ENCODE peak calls at places on chromosome 5, in five cellular contexts. K, V, F, T and H are unnamed samples.

GRCh38 chr5:168529361-168530234 is 493 bp downstream of the FBLL1 start:
- DNase-seq in V (no peak), K (no peak), T (peak; percentile 32), F (no peak), H (no peak)

GRCh38 chr5:55929020-55929799 is 65.6 kb downstream of the IL6ST start:
- DNase-seq in F (no peak), V (no peak), K (no peak), T (no peak), H (no peak)

GRCh38 chr5:54259090-54259489 is 51.3 kb downstream of the ARL15 start:
- DNase-seq in K (peak; percentile 46), V (peak; percentile 63), F (peak; percentile 42), T (peak; percentile 23), H (no peak)

GRCh38 chr5:151924564-151925395 is at the start of gene GLRA1:
- DNase-seq in T (peak; percentile 70), F (peak; percentile 32), V (peak; percentile 10), K (peak; percentile 55), H (peak; percentile 53)

GRCh38 chr5:35213608-35214007 is 16.7 kb downstream of the PRLR start:
- DNase-seq in T (peak; percentile 29), V (no peak), K (peak; percentile 85), F (peak; percentile 40), H (no peak)

GRCh38 chr5:147782053-147783028 is at the start of gene JAKMIP2:
- DNase-seq in K (peak; percentile 10), F (peak; percentile 60), T (peak; percentile 5), V (no peak), H (peak; percentile 94)

GRCh38 chr5:31993182-31993961 is 180.7 kb downstream of the GOLPH3 start:
- DNase-seq in V (no peak), T (peak; percentile 71), F (peak; percentile 13), K (no peak), H (no peak)

GRCh38 chr5:160450164-160450932 is 28.7 kb downstream of the PTTG1 start:
- DNase-seq in F (no peak), V (no peak), T (no peak), K (no peak), H (no peak)

GRCh38 chr5:68421667-68422220 is 206.2 kb downstream of the PIK3R1 start:
- DNase-seq in T (no peak), F (no peak), V (no peak), K (no peak), H (no peak)

GRCh38 chr5:16756692-16757091 is 139.9 kb upstream of the RETREG1 start:
- DNase-seq in K (no peak), F (no peak), T (no peak), V (no peak), H (no peak)

GRCh38 chr5:157113007-157113406 is 4.2 kb upstream of the HAVCR2 start:
- DNase-seq in T (peak; percentile 29), V (no peak), K (no peak), F (peak; percentile 57), H (no peak)

GRCh38 chr5:140595538-140595937 is 30.9 kb downstream of the SLC35A4 start:
- DNase-seq in K (peak; percentile 26), T (no peak), V (peak; percentile 35), F (no peak), H (no peak)

GRCh38 chr5:116754556-116754955 is 179.9 kb upstream of the SEMA6A start:
- DNase-seq in K (no peak), F (no peak), T (no peak), V (peak; percentile 51), H (no peak)

GRCh38 chr5:68479524-68479923 is 264.0 kb downstream of the PIK3R1 start:
- DNase-seq in V (no peak), F (no peak), K (no peak), T (no peak), H (peak; percentile 68)

GRCh38 chr5:45507174-45507573 is 189.0 kb downstream of the HCN1 start:
- DNase-seq in F (no peak), K (no peak), V (no peak), T (no peak), H (no peak)

GRCh38 chr5:167793700-167794099 is 497.7 kb upstream of the WWC1 start:
- DNase-seq in T (no peak), V (no peak), F (no peak), K (no peak), H (no peak)

GRCh38 chr5:127419007-127419406 is 98.4 kb upstream of the PRRC1 start:
- DNase-seq in K (no peak), F (no peak), T (no peak), V (no peak), H (no peak)

GRCh38 chr5:19240150-19240549 is 747.9 kb downstream of the CDH18 start:
- DNase-seq in V (peak; percentile 77), K (peak; percentile 89), F (peak; percentile 1), T (peak; percentile 4), H (no peak)

GRCh38 chr5:142324377-142324870 is 397 bp downstream of the SPRY4 start:
- DNase-seq in K (no peak), V (no peak), F (peak; percentile 36), T (peak; percentile 86), H (no peak)

GRCh38 chr5:87389635-87390034 is 23.1 kb downstream of the CCNH start:
- DNase-seq in V (no peak), T (no peak), F (no peak), K (no peak), H (no peak)

GRCh38 chr5:124790261-124790894 is 43.9 kb upstream of the ZNF608 start:
- DNase-seq in K (peak; percentile 29), F (peak; percentile 61), V (peak; percentile 72), T (peak; percentile 62), H (no peak)

GRCh38 chr5:6674421-6674820 is 38.8 kb upstream of the TENT4A start:
- DNase-seq in V (no peak), T (no peak), K (no peak), F (no peak), H (no peak)

DNA sequence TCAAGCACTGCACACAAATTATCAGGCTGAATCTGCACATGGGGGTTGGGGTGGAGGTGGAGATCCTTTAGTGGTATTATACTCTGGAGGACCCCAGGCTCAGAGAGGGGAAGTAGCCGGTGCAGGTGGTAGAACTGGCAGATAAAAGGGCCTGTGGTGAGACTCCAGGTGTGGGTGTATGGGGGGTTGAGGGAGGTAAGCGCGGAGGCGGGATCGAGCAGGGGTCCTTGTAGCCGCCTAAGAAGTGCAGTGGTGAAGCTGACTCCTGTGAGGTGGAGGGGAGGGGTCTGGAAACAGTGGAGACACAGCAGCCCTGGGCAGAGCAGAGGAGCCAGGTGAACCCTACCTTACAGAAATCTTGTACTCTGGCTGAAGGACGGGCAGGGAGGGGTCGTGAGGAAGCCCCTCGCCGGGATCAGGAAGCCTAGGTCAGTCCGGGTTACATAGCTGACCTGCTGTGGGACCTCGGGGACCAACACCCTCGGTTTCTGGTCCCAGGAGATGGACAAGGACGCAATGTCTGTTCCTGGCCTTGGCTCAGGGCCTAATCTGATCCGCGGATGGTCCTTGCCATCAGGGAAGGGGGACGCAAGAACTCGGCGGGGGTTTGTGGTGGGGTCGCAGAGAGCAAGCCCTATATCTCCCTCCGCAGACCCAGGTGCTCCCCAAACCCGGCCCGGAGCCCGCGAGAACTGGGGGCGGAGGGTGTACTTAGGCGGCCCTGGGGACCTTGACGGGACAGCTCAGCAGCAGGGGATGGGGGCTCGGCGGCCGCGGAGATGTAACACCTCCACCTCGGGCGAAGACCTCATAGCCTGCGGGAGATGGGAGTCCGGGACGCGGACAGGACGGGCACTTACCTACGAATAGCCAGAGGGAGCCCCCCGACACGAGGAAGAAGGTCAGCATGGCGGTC is 555 bp downstream of the ACSL6 start:
- DNase-seq in F (no peak), V (no peak), K (no peak), T (no peak), H (no peak)
- H3K4me3 ChIP-seq in F (peak overlapping the region; percentile 20), V (peak overlapping the region; percentile 40), K (peak overlapping the region; percentile 65), T (peak overlapping the region; percentile 70), H (peak overlapping the region; percentile 69)

DNA sequence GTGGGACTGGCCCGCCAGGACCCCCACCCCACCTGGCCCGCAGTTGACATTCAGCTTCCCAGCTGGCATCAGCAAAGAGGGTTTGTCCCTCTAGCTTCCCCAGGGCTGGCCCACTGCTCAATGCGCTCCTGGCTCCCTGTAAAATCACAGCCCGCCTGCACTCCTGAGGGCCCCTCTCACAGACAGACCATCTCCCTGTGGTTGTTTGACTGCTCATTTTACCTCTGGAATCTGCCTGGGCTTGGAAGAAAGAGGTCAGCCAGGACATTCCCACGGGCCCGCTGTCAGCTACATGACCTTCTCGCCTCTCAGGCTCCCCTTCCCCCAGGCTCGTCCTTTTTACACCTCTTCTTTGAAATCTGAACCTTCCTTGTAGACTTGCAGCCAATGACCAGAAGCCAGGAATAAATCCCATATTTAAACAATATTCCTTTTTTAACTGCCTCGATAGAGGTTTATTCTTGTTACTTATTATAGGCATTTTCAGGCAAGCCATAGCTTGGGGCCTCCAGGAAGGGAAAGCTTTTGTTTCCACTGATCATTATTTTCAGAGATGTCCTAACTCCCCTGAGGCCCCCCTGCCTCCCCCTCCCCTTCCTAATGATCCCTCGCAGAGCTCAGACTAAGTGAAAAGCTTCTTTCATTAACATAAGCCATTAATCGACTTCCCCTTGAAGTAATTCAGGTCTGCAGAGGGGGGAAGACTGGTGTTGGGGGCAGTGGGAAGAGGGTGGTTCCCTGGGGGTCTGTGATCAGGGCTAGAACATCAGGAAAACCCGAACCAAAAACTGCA is 76.3 kb upstream of the IQGAP2 start:
- DNase-seq in F (no peak), K (no peak), V (no peak), T (no peak), H (no peak)
- H3K4me3 ChIP-seq in F (no peak overlapping the region), K (no peak overlapping the region), V (no peak overlapping the region), T (no peak overlapping the region), H (no peak overlapping the region)

DNA sequence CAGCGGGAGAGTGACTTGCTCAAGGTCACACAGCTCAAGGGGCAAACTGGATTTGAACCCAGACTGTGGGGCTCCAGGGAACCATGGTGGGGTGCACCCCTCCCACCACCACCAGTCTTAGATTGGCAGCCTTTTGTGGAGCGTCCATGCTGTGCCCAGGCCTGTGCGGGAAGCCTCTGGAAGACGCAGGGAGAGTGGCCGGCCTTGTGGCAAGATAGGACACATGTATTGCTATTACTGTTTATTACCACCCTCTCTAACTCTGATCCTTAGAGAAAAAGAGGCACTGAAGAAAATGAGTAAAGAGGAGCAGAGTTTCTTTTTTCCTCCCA is 25.4 kb upstream of the SH3PXD2B start:
- DNase-seq in T (no peak), F (no peak), V (no peak), K (no peak), H (no peak)
- H3K4me3 ChIP-seq in T (no peak overlapping the region), F (no peak overlapping the region), V (no peak overlapping the region), K (no peak overlapping the region), H (no peak overlapping the region)

GRCh38 chr5:80408976-80409926 is 1.4 kb downstream of the ZFYVE16 start:
- DNase-seq in V (no peak), T (peak; percentile 28), F (peak; percentile 21), K (no peak), H (no peak)
- H3K4me3 ChIP-seq in V (peak overlapping the region; percentile 94), T (peak overlapping the region; percentile 84), F (peak overlapping the region; percentile 86), K (peak overlapping the region; percentile 82), H (peak overlapping the region; percentile 70)

GRCh38 chr5:159166416-159166815 is 42.9 kb downstream of the RNF145 start:
- DNase-seq in K (no peak), T (no peak), V (no peak), F (no peak), H (no peak)

GRCh38 chr5:159161361-159162214 is 47.8 kb downstream of the RNF145 start:
- DNase-seq in F (peak; percentile 69), V (peak; percentile 45), K (no peak), T (peak; percentile 77), H (no peak)

GRCh38 chr5:159163027-159163699 is 46.2 kb downstream of the RNF145 start:
- DNase-seq in T (peak; percentile 90), K (peak; percentile 76), V (peak; percentile 96), F (peak; percentile 94), H (no peak)

DNA sequence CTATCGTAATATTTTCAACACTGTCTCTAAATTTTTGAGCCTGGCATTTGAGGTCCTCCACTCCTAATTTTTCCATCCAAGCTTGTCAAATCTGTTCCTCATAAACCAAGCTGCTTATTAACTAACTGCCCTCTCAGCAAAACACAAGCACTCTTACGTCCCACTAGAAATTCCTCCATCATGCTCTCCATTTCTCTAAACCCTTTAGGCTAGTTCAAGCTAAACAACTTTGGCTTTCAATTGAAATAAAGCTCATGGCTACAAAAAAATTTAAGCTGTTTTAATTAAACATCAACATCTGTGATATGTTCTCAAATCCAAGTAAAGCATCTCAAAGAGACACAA is 45.7 kb downstream of the RNF145 start:
- DNase-seq in F (peak; percentile 32), V (no peak), K (no peak), T (no peak), H (no peak)
- H3K4me3 ChIP-seq in F (no peak overlapping the region), V (no peak overlapping the region), K (no peak overlapping the region), T (peak overlapping the region; percentile 38), H (no peak overlapping the region)